ENCODE peak calls at places on chromosome 17, in seven cellular contexts. E is kidney; U is heart left ventricle; X is CD4-positive, CD25-positive, alpha-beta regulatory T cell; K is PC-3; Q is A549; S is thoracic aorta. W is an unnamed sample. For H3K4me1, the result is how much of the 10 kb centered on the place peaks cover.

GRCh38 chr17:66313995-66314659 is 11.7 kb downstream of the PRKCA start:
- DNase-seq in E (no peak), Q (no peak), K (no peak), S (no peak), X (peak), U (no peak), W (no peak)

GRCh38 chr17:78130080-78130438 is 512 bp upstream of the TMC8 start:
- DNase-seq in Q (no peak), U (no peak), S (no peak), K (no peak), E (no peak), X (no peak), W (no peak)

GRCh38 chr17:44004761-44005526 is 522 bp downstream of the NAGS start:
- DNase-seq in Q (no peak), X (peak), S (no peak), K (peak), E (peak), U (no peak), W (no peak)

GRCh38 chr17:6394055-6394454 is 40.9 kb downstream of the AIPL1 start:
- DNase-seq in S (no peak), U (no peak), K (no peak), X (no peak), Q (no peak), E (no peak), W (no peak)

GRCh38 chr17:39165844-39166349 is at the start of gene ARL5C:
- DNase-seq in E (no peak), X (no peak), U (no peak), K (no peak), Q (no peak), S (no peak), W (no peak)

GRCh38 chr17:69919789-69920188 is 155.2 kb upstream of the KCNJ16 start:
- DNase-seq in X (no peak), E (no peak), Q (no peak), U (no peak), S (no peak), K (no peak), W (no peak)

GRCh38 chr17:4293572-4293971 is 29.8 kb upstream of the ANKFY1 start:
- DNase-seq in X (no peak), E (no peak), Q (no peak), S (no peak), K (no peak), U (no peak), W (no peak)

GRCh38 chr17:66676421-66676820 is 158.5 kb upstream of the CACNG5 start:
- DNase-seq in Q (peak), E (peak), K (peak), U (no peak), S (no peak), X (no peak), W (peak)

GRCh38 chr17:64334851-64335250 is 55.8 kb downstream of the PECAM1 start:
- DNase-seq in U (no peak), S (no peak), X (no peak), E (no peak), Q (no peak), K (no peak), W (no peak)

GRCh38 chr17:20213429-20213828 is 204.3 kb downstream of the SPECC1 start:
- DNase-seq in K (peak), S (no peak), E (no peak), U (no peak), Q (no peak), X (no peak), W (no peak)

GRCh38 chr17:62675701-62676100 is 48.2 kb downstream of the MRC2 start:
- DNase-seq in U (no peak), X (no peak), K (no peak), E (no peak), S (no peak), Q (no peak), W (peak)

GRCh38 chr17:83092186-83092585 is 12.8 kb downstream of the METRNL start:
- DNase-seq in S (no peak), U (no peak), K (no peak), E (no peak), Q (no peak), X (no peak), W (no peak)
- H3K4me1 ChIP-seq in S (half or more), U (under half), K (under half), E (under half), Q (under half), X (under half), W (under half)

GRCh38 chr17:57269598-57270255 is 13.4 kb downstream of the MSI2 start:
- DNase-seq in E (no peak), U (no peak), X (no peak), Q (no peak), K (no peak), S (no peak), W (no peak)

GRCh38 chr17:57269052-57269451 is 12.7 kb downstream of the MSI2 start:
- DNase-seq in E (no peak), Q (no peak), X (no peak), U (no peak), K (no peak), S (no peak), W (no peak)

GRCh38 chr17:57270801-57271245 is 14.5 kb downstream of the MSI2 start:
- DNase-seq in S (no peak), U (no peak), E (no peak), Q (no peak), K (no peak), X (no peak), W (no peak)

GRCh38 chr17:57266842-57267241 is 10.5 kb downstream of the MSI2 start:
- DNase-seq in S (no peak), K (no peak), U (no peak), X (no peak), Q (no peak), E (no peak), W (no peak)

GRCh38 chr17:57268176-57268575 is 11.9 kb downstream of the MSI2 start:
- DNase-seq in S (no peak), X (no peak), E (no peak), K (no peak), U (no peak), Q (no peak), W (no peak)
- H3K4me1 ChIP-seq in S (under half), X (under half), E (under half), K (under half), U (under half), Q (under half), W (under half)

GRCh38 chr17:7822126-7822525 is 11.9 kb upstream of the KDM6B start:
- DNase-seq in X (no peak), S (no peak), U (no peak), E (no peak), Q (no peak), K (no peak), W (no peak)
- H3K4me1 ChIP-seq in X (under half), S (under half), U (under half), E (under half), Q (under half), K (under half), W (under half)

DNA sequence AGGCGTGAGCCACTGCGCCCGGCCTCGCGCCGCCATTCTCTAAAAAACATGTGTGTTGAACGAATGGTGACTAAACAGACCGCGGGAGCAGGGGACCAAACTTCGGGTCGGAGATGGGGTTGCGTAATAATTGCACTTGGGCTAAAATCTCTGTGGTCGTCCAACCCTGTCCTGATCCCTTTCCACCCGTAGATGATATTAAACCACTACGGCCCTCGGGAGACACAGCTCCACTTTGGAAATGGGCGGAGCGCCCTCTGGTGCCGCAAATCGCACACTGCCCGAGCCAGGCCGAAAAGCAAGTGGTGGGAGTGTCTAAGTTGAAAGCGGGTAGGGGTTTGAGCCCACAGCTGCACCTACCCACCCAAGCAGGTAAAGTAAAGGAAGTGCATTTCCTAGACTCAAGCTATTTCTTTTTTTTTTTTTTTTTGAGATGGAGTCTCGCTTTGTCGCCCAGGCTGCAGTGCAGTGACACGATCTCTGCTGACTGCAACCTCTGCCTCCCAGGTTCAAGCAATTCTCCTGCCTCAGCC is 17.0 kb downstream of the CAVIN1 start:
- DNase-seq in X (peak), K (no peak), E (peak), S (no peak), U (peak), Q (peak), W (no peak)
- H3K4me1 ChIP-seq in X (under half), K (under half), E (under half), S (half or more), U (under half), Q (half or more), W (under half)